ENCODE peak calls at places on chromosomes 12 and 14, in five cellular contexts. One of them, this sample, is unnamed.

GRCh38 chr14:67674139-67674479 is 323 bp downstream of the VTI1B start:
- DNase-seq in H1: no peak
- DNase-seq in K562: peak; percentile 69
- DNase-seq in A549: peak; percentile 72
- DNase-seq in endothelial cell of umbilical vein: peak; percentile 70
- DNase-seq in this sample: peak; percentile 62

GRCh38 chr14:101336203-101336602 is 225.1 kb upstream of the DIO3 start:
- DNase-seq in H1: no peak
- DNase-seq in A549: no peak
- DNase-seq in K562: no peak
- DNase-seq in endothelial cell of umbilical vein: no peak
- DNase-seq in this sample: no peak

GRCh38 chr14:95545769-95546168 is 10.9 kb downstream of the GLRX5 start:
- DNase-seq in endothelial cell of umbilical vein: peak; percentile 82
- DNase-seq in K562: no peak
- DNase-seq in A549: peak; percentile 61
- DNase-seq in H1: no peak
- DNase-seq in this sample: no peak

GRCh38 chr14:45968037-45968436 is 683.5 kb downstream of the RPL10L start:
- DNase-seq in endothelial cell of umbilical vein: no peak
- DNase-seq in A549: no peak
- DNase-seq in K562: no peak
- DNase-seq in H1: no peak
- DNase-seq in this sample: no peak

GRCh38 chr12:123064356-123064755 is 83.9 kb downstream of the ARL6IP4 start:
- DNase-seq in H1: no peak
- DNase-seq in endothelial cell of umbilical vein: no peak
- DNase-seq in K562: no peak
- DNase-seq in A549: no peak
- DNase-seq in this sample: no peak

GRCh38 chr12:56151672-56152131 is 685 bp upstream of the MYL6B start:
- DNase-seq in endothelial cell of umbilical vein: no peak
- DNase-seq in A549: peak; percentile 80
- DNase-seq in H1: no peak
- DNase-seq in K562: peak; percentile 56
- DNase-seq in this sample: peak; percentile 80

GRCh38 chr14:81940636-81941035 is 407.0 kb upstream of the SEL1L start:
- DNase-seq in K562: no peak
- DNase-seq in A549: no peak
- DNase-seq in H1: no peak
- DNase-seq in endothelial cell of umbilical vein: no peak
- DNase-seq in this sample: no peak

GRCh38 chr14:90107789-90108188 is 46.0 kb downstream of the KCNK13 start:
- DNase-seq in A549: no peak
- DNase-seq in H1: no peak
- DNase-seq in endothelial cell of umbilical vein: no peak
- DNase-seq in K562: no peak
- DNase-seq in this sample: no peak

GRCh38 chr14:31263485-31264133 is 56.0 kb upstream of the HECTD1 start:
- DNase-seq in A549: peak; percentile 77
- DNase-seq in H1: peak; percentile 21
- DNase-seq in K562: no peak
- DNase-seq in endothelial cell of umbilical vein: peak; percentile 95
- DNase-seq in this sample: peak; percentile 91

GRCh38 chr14:24576178-24576577 is at the start of gene CTSG:
- DNase-seq in endothelial cell of umbilical vein: no peak
- DNase-seq in H1: no peak
- DNase-seq in A549: no peak
- DNase-seq in K562: no peak
- DNase-seq in this sample: no peak

GRCh38 chr12:131643581-131644452 is 67.1 kb upstream of the SFSWAP start:
- DNase-seq in A549: no peak
- DNase-seq in endothelial cell of umbilical vein: peak; percentile 0
- DNase-seq in H1: no peak
- DNase-seq in K562: no peak
- DNase-seq in this sample: no peak

GRCh38 chr12:64404470-64405446 is 566 bp downstream of the XPOT start:
- DNase-seq in A549: peak; percentile 83
- DNase-seq in K562: peak; percentile 73
- DNase-seq in H1: no peak
- DNase-seq in endothelial cell of umbilical vein: peak; percentile 73
- DNase-seq in this sample: peak; percentile 71

GRCh38 chr12:66662729-66663128 is 16.1 kb downstream of the GRIP1 start:
- DNase-seq in K562: no peak
- DNase-seq in A549: no peak
- DNase-seq in H1: no peak
- DNase-seq in endothelial cell of umbilical vein: peak; percentile 91
- DNase-seq in this sample: no peak

GRCh38 chr12:6539276-6540134 is 5.2 kb downstream of the GAPDH start:
- DNase-seq in H1: no peak
- DNase-seq in A549: peak; percentile 62
- DNase-seq in K562: no peak
- DNase-seq in endothelial cell of umbilical vein: no peak
- DNase-seq in this sample: no peak

GRCh38 chr12:98060421-98060820 is 455.0 kb upstream of the TMPO start:
- DNase-seq in H1: no peak
- DNase-seq in K562: no peak
- DNase-seq in endothelial cell of umbilical vein: no peak
- DNase-seq in A549: no peak
- DNase-seq in this sample: no peak

GRCh38 chr14:90785876-90786450 is 30.3 kb downstream of the TTC7B start:
- DNase-seq in K562: no peak
- DNase-seq in H1: no peak
- DNase-seq in A549: no peak
- DNase-seq in endothelial cell of umbilical vein: no peak
- DNase-seq in this sample: no peak

GRCh38 chr12:24222968-24223367 is 273.5 kb upstream of the SOX5 start:
- DNase-seq in A549: no peak
- DNase-seq in K562: no peak
- DNase-seq in H1: no peak
- DNase-seq in endothelial cell of umbilical vein: peak; percentile 10
- DNase-seq in this sample: no peak

GRCh38 chr12:116442304-116442703 is 116.9 kb upstream of the MAP1LC3B2 start:
- DNase-seq in K562: no peak
- DNase-seq in H1: no peak
- DNase-seq in A549: no peak
- DNase-seq in endothelial cell of umbilical vein: no peak
- DNase-seq in this sample: no peak

GRCh38 chr14:100554082-100554677 is 33.0 kb downstream of the BEGAIN start:
- DNase-seq in A549: peak; percentile 51
- DNase-seq in endothelial cell of umbilical vein: no peak
- DNase-seq in K562: peak; percentile 78
- DNase-seq in H1: no peak
- DNase-seq in this sample: no peak

GRCh38 chr12:2273288-2273687 is 220.5 kb downstream of the CACNA1C start:
- DNase-seq in H1: no peak
- DNase-seq in endothelial cell of umbilical vein: no peak
- DNase-seq in A549: no peak
- DNase-seq in K562: no peak
- DNase-seq in this sample: no peak

GRCh38 chr12:27907766-27908165 is 64.8 kb downstream of the PTHLH start:
- DNase-seq in K562: no peak
- DNase-seq in A549: no peak
- DNase-seq in endothelial cell of umbilical vein: no peak
- DNase-seq in H1: no peak
- DNase-seq in this sample: no peak

GRCh38 chr14:101193126-101193844 is 289.8 kb upstream of the RTL1 start:
- DNase-seq in endothelial cell of umbilical vein: no peak
- DNase-seq in A549: no peak
- DNase-seq in K562: no peak
- DNase-seq in H1: no peak
- DNase-seq in this sample: no peak

GRCh38 chr12:20274008-20274407 is 94.3 kb upstream of the PDE3A start:
- DNase-seq in K562: no peak
- DNase-seq in A549: no peak
- DNase-seq in H1: no peak
- DNase-seq in endothelial cell of umbilical vein: no peak
- DNase-seq in this sample: no peak

GRCh38 chr12:6272300-6273208 is 37.9 kb upstream of the PLEKHG6 start:
- DNase-seq in A549: no peak
- DNase-seq in endothelial cell of umbilical vein: no peak
- DNase-seq in H1: no peak
- DNase-seq in K562: peak; percentile 40
- DNase-seq in this sample: no peak

DNA sequence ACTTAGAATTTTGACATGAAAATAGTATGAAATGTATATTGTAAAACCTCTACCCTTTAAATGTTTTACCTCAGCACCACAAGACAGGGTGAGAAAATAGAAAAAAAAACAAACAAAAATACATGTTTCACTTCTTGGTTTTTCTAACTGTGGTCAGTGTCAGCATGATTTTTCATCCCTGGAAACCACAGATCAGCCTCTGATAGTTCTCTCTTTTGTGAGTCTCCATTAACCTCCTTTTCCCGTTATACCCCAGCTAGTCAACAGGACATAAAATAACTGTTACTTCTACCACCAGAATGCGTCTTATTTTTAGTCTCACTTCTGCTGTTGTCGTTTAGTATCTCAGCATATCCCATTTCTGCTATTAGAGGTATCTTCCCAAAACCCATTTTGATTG is 48.3 kb upstream of the KCNMB4 start:
- DNase-seq in H1: no peak
- DNase-seq in K562: no peak
- DNase-seq in A549: no peak
- DNase-seq in endothelial cell of umbilical vein: no peak
- DNase-seq in this sample: no peak
- H3K27ac ChIP-seq in H1: no peak overlapping the region
- H3K27ac ChIP-seq in K562: no peak overlapping the region
- H3K27ac ChIP-seq in A549: no peak overlapping the region
- H3K27ac ChIP-seq in endothelial cell of umbilical vein: no peak overlapping the region
- H3K27ac ChIP-seq in this sample: no peak overlapping the region

GRCh38 chr12:110258466-110258865 is 22.6 kb upstream of the ATP2A2 start:
- DNase-seq in K562: no peak
- DNase-seq in H1: no peak
- DNase-seq in A549: no peak
- DNase-seq in endothelial cell of umbilical vein: no peak
- DNase-seq in this sample: no peak
- TF ChIP-seq JUN in K562: no peak
- TF ChIP-seq JUN in H1: no peak
- TF ChIP-seq JUN in A549: no peak
- TF ChIP-seq JUN in endothelial cell of umbilical vein: no peak
- TF ChIP-seq JUN in this sample: no peak

DNA sequence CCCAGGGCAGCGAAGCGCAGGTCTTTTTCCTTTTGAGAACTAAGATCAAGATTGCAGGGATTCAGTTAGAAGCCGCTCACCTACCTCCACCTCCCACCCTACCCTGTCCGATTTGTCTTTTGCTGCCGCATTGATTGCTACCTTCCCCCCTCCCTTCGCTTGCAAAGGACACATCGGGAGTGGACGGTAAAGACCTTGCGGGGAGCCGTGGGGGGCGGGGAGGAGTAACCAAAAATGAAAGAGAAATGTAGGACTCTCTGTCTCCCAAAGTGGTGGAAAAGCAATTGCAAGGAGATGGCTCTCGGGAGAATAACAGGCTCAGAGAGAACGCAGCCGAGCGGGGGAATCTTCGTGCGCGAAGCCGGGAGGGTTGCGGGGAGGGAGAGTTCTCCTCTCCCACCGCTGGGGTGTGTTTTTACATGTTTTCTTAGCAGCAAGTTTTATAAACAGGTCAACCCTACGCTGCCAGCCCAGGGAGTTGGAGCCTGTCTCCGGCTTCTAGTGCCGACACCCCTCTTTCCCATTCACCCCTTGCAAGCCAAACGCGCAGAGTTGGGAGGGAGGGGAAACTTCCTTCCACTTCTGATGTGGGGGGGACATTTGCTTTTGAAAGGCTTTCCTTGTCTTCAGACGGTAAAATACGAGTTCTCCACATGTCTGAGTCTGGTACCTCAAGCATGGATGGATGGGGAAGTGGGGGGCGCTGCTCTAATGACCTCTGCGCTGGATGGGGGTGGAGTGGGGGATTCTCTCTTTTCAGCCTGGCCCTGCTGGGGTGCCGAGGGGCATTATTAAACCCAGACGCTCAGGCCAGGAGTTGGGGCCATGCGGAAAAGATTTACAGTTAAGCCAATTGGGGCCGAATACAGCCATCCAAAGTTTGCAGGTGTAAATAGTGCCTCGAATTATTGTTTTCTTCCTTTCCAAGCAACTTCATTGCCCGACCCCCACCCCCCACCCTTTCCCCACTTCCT is 8.9 kb upstream of the TBX3 start:
- DNase-seq in H1: no peak
- DNase-seq in A549: no peak
- DNase-seq in K562: no peak
- DNase-seq in endothelial cell of umbilical vein: no peak
- DNase-seq in this sample: no peak
- H3K27ac ChIP-seq in H1: no peak overlapping the region
- H3K27ac ChIP-seq in A549: peak overlapping the region; percentile 43
- H3K27ac ChIP-seq in K562: no peak overlapping the region
- H3K27ac ChIP-seq in endothelial cell of umbilical vein: no peak overlapping the region
- H3K27ac ChIP-seq in this sample: no peak overlapping the region

GRCh38 chr12:13205809-13206559 is 9.5 kb downstream of the EMP1 start:
- DNase-seq in endothelial cell of umbilical vein: peak; percentile 92
- DNase-seq in A549: peak; percentile 66
- DNase-seq in K562: no peak
- DNase-seq in H1: no peak
- DNase-seq in this sample: no peak
- TF ChIP-seq JUN in endothelial cell of umbilical vein: peak; percentile 84
- TF ChIP-seq JUN in A549: no peak
- TF ChIP-seq JUN in K562: no peak
- TF ChIP-seq JUN in H1: no peak
- TF ChIP-seq JUN in this sample: no peak

GRCh38 chr12:26724309-26724702 is 108.7 kb downstream of the ITPR2 start:
- DNase-seq in H1: no peak
- DNase-seq in A549: no peak
- DNase-seq in K562: no peak
- DNase-seq in endothelial cell of umbilical vein: peak; percentile 56
- DNase-seq in this sample: no peak
- H3K27ac ChIP-seq in H1: no peak overlapping the region
- H3K27ac ChIP-seq in A549: no peak overlapping the region
- H3K27ac ChIP-seq in K562: no peak overlapping the region
- H3K27ac ChIP-seq in endothelial cell of umbilical vein: peak overlapping the region; percentile 68
- H3K27ac ChIP-seq in this sample: no peak overlapping the region

DNA sequence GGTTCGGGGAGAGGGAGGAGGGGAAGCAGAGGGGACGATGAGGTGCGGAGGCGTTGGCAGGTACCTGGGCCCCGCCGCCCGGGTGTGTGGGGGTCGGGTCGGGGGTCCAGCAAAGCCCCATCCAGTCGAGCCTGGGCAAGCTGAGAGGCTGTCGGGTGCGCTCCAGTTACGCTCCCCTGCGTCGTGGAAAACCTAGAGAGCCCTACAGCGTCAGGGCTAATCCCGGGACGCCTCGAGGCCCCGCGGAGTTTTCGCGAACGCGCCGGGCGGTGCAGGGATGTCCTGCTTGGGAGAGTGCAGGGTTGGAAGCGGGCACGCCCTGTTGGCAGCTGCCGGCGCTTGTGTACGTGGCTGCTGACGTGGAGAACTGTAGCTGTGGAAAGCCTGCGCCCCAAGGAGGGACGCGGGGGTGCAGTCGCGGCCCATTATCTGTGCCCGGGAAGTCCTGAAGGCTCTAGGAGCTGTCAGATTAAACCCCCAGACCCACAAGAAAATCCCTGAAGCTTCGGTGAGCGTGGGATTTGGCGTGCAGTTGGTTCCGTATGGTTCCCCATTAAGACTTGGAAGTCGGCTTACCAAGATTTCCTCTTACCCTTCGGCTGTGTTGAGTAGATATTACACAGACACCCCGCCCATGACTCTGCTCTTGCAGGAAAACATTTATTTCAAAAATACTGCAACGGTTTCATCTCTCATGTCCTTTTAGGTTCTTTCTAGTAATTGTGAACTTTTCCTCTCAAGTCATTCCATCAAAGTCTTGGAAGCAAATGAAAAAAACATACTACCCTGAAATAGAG is 11.3 kb upstream of the SLC38A2 start:
- DNase-seq in H1: no peak
- DNase-seq in A549: peak; percentile 93
- DNase-seq in K562: no peak
- DNase-seq in endothelial cell of umbilical vein: peak; percentile 92
- DNase-seq in this sample: peak; percentile 67
- TF ChIP-seq JUN in H1: no peak
- TF ChIP-seq JUN in A549: peak; percentile 86
- TF ChIP-seq JUN in K562: no peak
- TF ChIP-seq JUN in endothelial cell of umbilical vein: no peak
- TF ChIP-seq JUN in this sample: peak; percentile 13